ENCODE peak calls at places on chromosomes 16 and 17, in eight cellular contexts. One of them, this sample, is unnamed.

GRCh38 chr17:28402224-28402630 is 3.8 kb downstream of the SLC46A1 start:
- DNase-seq in IMR-90: no peak
- DNase-seq in kidney tubule cell: peak
- DNase-seq in fibroblast of the conjunctiva: no peak
- DNase-seq in activated naive CD4-positive, alpha-beta T cell treated with Interleukin-2 at 50 U/mL for 16 hours: no peak
- DNase-seq in left colon: no peak
- DNase-seq in stimulated activated CD8-positive, alpha-beta memory T cell treated with anti-CD3 and anti-CD28 coated beads, Interleukin-4, amount 100 ng/mL, for 24 hours: no peak
- DNase-seq in MCF 10A: no peak
- DNase-seq in this sample: no peak

GRCh38 chr17:44065668-44066203 is 735 bp downstream of the LSM12 start:
- DNase-seq in stimulated activated CD8-positive, alpha-beta memory T cell treated with anti-CD3 and anti-CD28 coated beads, Interleukin-4, amount 100 ng/mL, for 24 hours: no peak
- DNase-seq in IMR-90: no peak
- DNase-seq in fibroblast of the conjunctiva: no peak
- DNase-seq in left colon: no peak
- DNase-seq in activated naive CD4-positive, alpha-beta T cell treated with Interleukin-2 at 50 U/mL for 16 hours: peak
- DNase-seq in kidney tubule cell: peak
- DNase-seq in MCF 10A: no peak
- DNase-seq in this sample: no peak

GRCh38 chr16:16175296-16175695 is 48.0 kb downstream of the ABCC6 start:
- DNase-seq in stimulated activated CD8-positive, alpha-beta memory T cell treated with anti-CD3 and anti-CD28 coated beads, Interleukin-4, amount 100 ng/mL, for 24 hours: no peak
- DNase-seq in MCF 10A: no peak
- DNase-seq in kidney tubule cell: no peak
- DNase-seq in fibroblast of the conjunctiva: no peak
- DNase-seq in activated naive CD4-positive, alpha-beta T cell treated with Interleukin-2 at 50 U/mL for 16 hours: no peak
- DNase-seq in IMR-90: no peak
- DNase-seq in left colon: peak
- DNase-seq in this sample: no peak

GRCh38 chr17:80561541-80562114 is 17.0 kb downstream of the RPTOR start:
- DNase-seq in stimulated activated CD8-positive, alpha-beta memory T cell treated with anti-CD3 and anti-CD28 coated beads, Interleukin-4, amount 100 ng/mL, for 24 hours: no peak
- DNase-seq in activated naive CD4-positive, alpha-beta T cell treated with Interleukin-2 at 50 U/mL for 16 hours: no peak
- DNase-seq in MCF 10A: no peak
- DNase-seq in kidney tubule cell: peak
- DNase-seq in fibroblast of the conjunctiva: no peak
- DNase-seq in left colon: no peak
- DNase-seq in IMR-90: no peak
- DNase-seq in this sample: no peak

GRCh38 chr16:23530062-23530461 is 19.8 kb upstream of the GGA2 start:
- DNase-seq in left colon: no peak
- DNase-seq in MCF 10A: no peak
- DNase-seq in kidney tubule cell: no peak
- DNase-seq in fibroblast of the conjunctiva: no peak
- DNase-seq in activated naive CD4-positive, alpha-beta T cell treated with Interleukin-2 at 50 U/mL for 16 hours: no peak
- DNase-seq in stimulated activated CD8-positive, alpha-beta memory T cell treated with anti-CD3 and anti-CD28 coated beads, Interleukin-4, amount 100 ng/mL, for 24 hours: no peak
- DNase-seq in IMR-90: no peak
- DNase-seq in this sample: no peak

GRCh38 chr17:82935944-82936767 is 96.3 kb upstream of the ZNF750 start:
- DNase-seq in stimulated activated CD8-positive, alpha-beta memory T cell treated with anti-CD3 and anti-CD28 coated beads, Interleukin-4, amount 100 ng/mL, for 24 hours: no peak
- DNase-seq in IMR-90: no peak
- DNase-seq in kidney tubule cell: no peak
- DNase-seq in activated naive CD4-positive, alpha-beta T cell treated with Interleukin-2 at 50 U/mL for 16 hours: no peak
- DNase-seq in left colon: peak
- DNase-seq in fibroblast of the conjunctiva: no peak
- DNase-seq in MCF 10A: no peak
- DNase-seq in this sample: no peak

GRCh38 chr17:40071720-40072480 is 9.1 kb downstream of the THRA start:
- DNase-seq in IMR-90: no peak
- DNase-seq in MCF 10A: peak
- DNase-seq in activated naive CD4-positive, alpha-beta T cell treated with Interleukin-2 at 50 U/mL for 16 hours: no peak
- DNase-seq in left colon: peak
- DNase-seq in fibroblast of the conjunctiva: no peak
- DNase-seq in kidney tubule cell: peak
- DNase-seq in stimulated activated CD8-positive, alpha-beta memory T cell treated with anti-CD3 and anti-CD28 coated beads, Interleukin-4, amount 100 ng/mL, for 24 hours: no peak
- DNase-seq in this sample: no peak

GRCh38 chr16:30992931-30993816 is 8.2 kb downstream of the HSD3B7 start:
- DNase-seq in kidney tubule cell: no peak
- DNase-seq in IMR-90: no peak
- DNase-seq in stimulated activated CD8-positive, alpha-beta memory T cell treated with anti-CD3 and anti-CD28 coated beads, Interleukin-4, amount 100 ng/mL, for 24 hours: no peak
- DNase-seq in left colon: no peak
- DNase-seq in MCF 10A: no peak
- DNase-seq in activated naive CD4-positive, alpha-beta T cell treated with Interleukin-2 at 50 U/mL for 16 hours: no peak
- DNase-seq in fibroblast of the conjunctiva: no peak
- DNase-seq in this sample: no peak

GRCh38 chr16:17328971-17329370 is 141.8 kb downstream of the XYLT1 start:
- DNase-seq in kidney tubule cell: no peak
- DNase-seq in activated naive CD4-positive, alpha-beta T cell treated with Interleukin-2 at 50 U/mL for 16 hours: no peak
- DNase-seq in MCF 10A: no peak
- DNase-seq in IMR-90: no peak
- DNase-seq in left colon: peak
- DNase-seq in stimulated activated CD8-positive, alpha-beta memory T cell treated with anti-CD3 and anti-CD28 coated beads, Interleukin-4, amount 100 ng/mL, for 24 hours: no peak
- DNase-seq in fibroblast of the conjunctiva: peak
- DNase-seq in this sample: peak

GRCh38 chr16:30875881-30876791 is 17.7 kb downstream of the BCL7C start:
- DNase-seq in activated naive CD4-positive, alpha-beta T cell treated with Interleukin-2 at 50 U/mL for 16 hours: peak
- DNase-seq in IMR-90: peak
- DNase-seq in stimulated activated CD8-positive, alpha-beta memory T cell treated with anti-CD3 and anti-CD28 coated beads, Interleukin-4, amount 100 ng/mL, for 24 hours: no peak
- DNase-seq in MCF 10A: no peak
- DNase-seq in fibroblast of the conjunctiva: no peak
- DNase-seq in left colon: peak
- DNase-seq in kidney tubule cell: peak
- DNase-seq in this sample: no peak

GRCh38 chr16:397135-397661 is at the start of gene NME4:
- DNase-seq in left colon: no peak
- DNase-seq in stimulated activated CD8-positive, alpha-beta memory T cell treated with anti-CD3 and anti-CD28 coated beads, Interleukin-4, amount 100 ng/mL, for 24 hours: no peak
- DNase-seq in kidney tubule cell: peak
- DNase-seq in IMR-90: no peak
- DNase-seq in MCF 10A: no peak
- DNase-seq in fibroblast of the conjunctiva: no peak
- DNase-seq in activated naive CD4-positive, alpha-beta T cell treated with Interleukin-2 at 50 U/mL for 16 hours: peak
- DNase-seq in this sample: no peak

GRCh38 chr17:2383628-2384167 is 17.2 kb downstream of the MNT start:
- DNase-seq in left colon: no peak
- DNase-seq in activated naive CD4-positive, alpha-beta T cell treated with Interleukin-2 at 50 U/mL for 16 hours: no peak
- DNase-seq in kidney tubule cell: no peak
- DNase-seq in IMR-90: no peak
- DNase-seq in stimulated activated CD8-positive, alpha-beta memory T cell treated with anti-CD3 and anti-CD28 coated beads, Interleukin-4, amount 100 ng/mL, for 24 hours: no peak
- DNase-seq in fibroblast of the conjunctiva: no peak
- DNase-seq in MCF 10A: no peak
- DNase-seq in this sample: no peak

GRCh38 chr17:73316919-73317505 is 5.2 kb upstream of the CDC42EP4 start:
- DNase-seq in activated naive CD4-positive, alpha-beta T cell treated with Interleukin-2 at 50 U/mL for 16 hours: no peak
- DNase-seq in IMR-90: no peak
- DNase-seq in kidney tubule cell: no peak
- DNase-seq in stimulated activated CD8-positive, alpha-beta memory T cell treated with anti-CD3 and anti-CD28 coated beads, Interleukin-4, amount 100 ng/mL, for 24 hours: no peak
- DNase-seq in left colon: no peak
- DNase-seq in MCF 10A: no peak
- DNase-seq in fibroblast of the conjunctiva: peak
- DNase-seq in this sample: no peak

GRCh38 chr16:48811478-48811877 is 201.5 kb upstream of the N4BP1 start:
- DNase-seq in stimulated activated CD8-positive, alpha-beta memory T cell treated with anti-CD3 and anti-CD28 coated beads, Interleukin-4, amount 100 ng/mL, for 24 hours: no peak
- DNase-seq in IMR-90: no peak
- DNase-seq in fibroblast of the conjunctiva: no peak
- DNase-seq in MCF 10A: no peak
- DNase-seq in activated naive CD4-positive, alpha-beta T cell treated with Interleukin-2 at 50 U/mL for 16 hours: no peak
- DNase-seq in kidney tubule cell: no peak
- DNase-seq in left colon: no peak
- DNase-seq in this sample: no peak

GRCh38 chr16:50263060-50263909 is 3.1 kb upstream of the ADCY7 start:
- DNase-seq in IMR-90: no peak
- DNase-seq in activated naive CD4-positive, alpha-beta T cell treated with Interleukin-2 at 50 U/mL for 16 hours: no peak
- DNase-seq in fibroblast of the conjunctiva: no peak
- DNase-seq in kidney tubule cell: no peak
- DNase-seq in MCF 10A: no peak
- DNase-seq in left colon: no peak
- DNase-seq in stimulated activated CD8-positive, alpha-beta memory T cell treated with anti-CD3 and anti-CD28 coated beads, Interleukin-4, amount 100 ng/mL, for 24 hours: no peak
- DNase-seq in this sample: no peak

GRCh38 chr16:51845586-51845985 is 694.5 kb upstream of the SALL1 start:
- DNase-seq in fibroblast of the conjunctiva: no peak
- DNase-seq in MCF 10A: no peak
- DNase-seq in IMR-90: no peak
- DNase-seq in left colon: no peak
- DNase-seq in kidney tubule cell: peak
- DNase-seq in stimulated activated CD8-positive, alpha-beta memory T cell treated with anti-CD3 and anti-CD28 coated beads, Interleukin-4, amount 100 ng/mL, for 24 hours: no peak
- DNase-seq in activated naive CD4-positive, alpha-beta T cell treated with Interleukin-2 at 50 U/mL for 16 hours: no peak
- DNase-seq in this sample: no peak

GRCh38 chr17:2794116-2794803 is 2.0 kb upstream of the RAP1GAP2 start:
- DNase-seq in fibroblast of the conjunctiva: no peak
- DNase-seq in stimulated activated CD8-positive, alpha-beta memory T cell treated with anti-CD3 and anti-CD28 coated beads, Interleukin-4, amount 100 ng/mL, for 24 hours: no peak
- DNase-seq in activated naive CD4-positive, alpha-beta T cell treated with Interleukin-2 at 50 U/mL for 16 hours: peak
- DNase-seq in MCF 10A: no peak
- DNase-seq in left colon: no peak
- DNase-seq in kidney tubule cell: no peak
- DNase-seq in IMR-90: no peak
- DNase-seq in this sample: no peak

GRCh38 chr17:79437081-79437480 is 173.8 kb downstream of the RBFOX3 start:
- DNase-seq in activated naive CD4-positive, alpha-beta T cell treated with Interleukin-2 at 50 U/mL for 16 hours: no peak
- DNase-seq in fibroblast of the conjunctiva: no peak
- DNase-seq in IMR-90: no peak
- DNase-seq in stimulated activated CD8-positive, alpha-beta memory T cell treated with anti-CD3 and anti-CD28 coated beads, Interleukin-4, amount 100 ng/mL, for 24 hours: no peak
- DNase-seq in MCF 10A: no peak
- DNase-seq in kidney tubule cell: no peak
- DNase-seq in left colon: no peak
- DNase-seq in this sample: no peak

GRCh38 chr16:568401-569258 is 1.1 kb upstream of the PIGQ start:
- DNase-seq in MCF 10A: no peak
- DNase-seq in stimulated activated CD8-positive, alpha-beta memory T cell treated with anti-CD3 and anti-CD28 coated beads, Interleukin-4, amount 100 ng/mL, for 24 hours: no peak
- DNase-seq in activated naive CD4-positive, alpha-beta T cell treated with Interleukin-2 at 50 U/mL for 16 hours: no peak
- DNase-seq in fibroblast of the conjunctiva: no peak
- DNase-seq in kidney tubule cell: no peak
- DNase-seq in left colon: peak
- DNase-seq in IMR-90: no peak
- DNase-seq in this sample: no peak

GRCh38 chr16:84845496-84846002 is 25.8 kb downstream of the CRISPLD2 start:
- DNase-seq in IMR-90: no peak
- DNase-seq in activated naive CD4-positive, alpha-beta T cell treated with Interleukin-2 at 50 U/mL for 16 hours: no peak
- DNase-seq in stimulated activated CD8-positive, alpha-beta memory T cell treated with anti-CD3 and anti-CD28 coated beads, Interleukin-4, amount 100 ng/mL, for 24 hours: no peak
- DNase-seq in MCF 10A: no peak
- DNase-seq in fibroblast of the conjunctiva: no peak
- DNase-seq in kidney tubule cell: no peak
- DNase-seq in left colon: peak
- DNase-seq in this sample: no peak

GRCh38 chr17:607341-608060 is 107.1 kb downstream of the VPS53 start:
- DNase-seq in MCF 10A: no peak
- DNase-seq in fibroblast of the conjunctiva: no peak
- DNase-seq in stimulated activated CD8-positive, alpha-beta memory T cell treated with anti-CD3 and anti-CD28 coated beads, Interleukin-4, amount 100 ng/mL, for 24 hours: no peak
- DNase-seq in IMR-90: peak
- DNase-seq in left colon: no peak
- DNase-seq in activated naive CD4-positive, alpha-beta T cell treated with Interleukin-2 at 50 U/mL for 16 hours: no peak
- DNase-seq in kidney tubule cell: no peak
- DNase-seq in this sample: no peak

GRCh38 chr17:58529275-58529674 is 14.8 kb upstream of the MTMR4 start:
- DNase-seq in kidney tubule cell: no peak
- DNase-seq in fibroblast of the conjunctiva: no peak
- DNase-seq in activated naive CD4-positive, alpha-beta T cell treated with Interleukin-2 at 50 U/mL for 16 hours: no peak
- DNase-seq in stimulated activated CD8-positive, alpha-beta memory T cell treated with anti-CD3 and anti-CD28 coated beads, Interleukin-4, amount 100 ng/mL, for 24 hours: no peak
- DNase-seq in MCF 10A: no peak
- DNase-seq in left colon: no peak
- DNase-seq in IMR-90: no peak
- DNase-seq in this sample: no peak

GRCh38 chr17:14038206-14038605 is 31.1 kb upstream of the COX10 start:
- DNase-seq in kidney tubule cell: peak
- DNase-seq in left colon: no peak
- DNase-seq in MCF 10A: no peak
- DNase-seq in IMR-90: peak
- DNase-seq in fibroblast of the conjunctiva: no peak
- DNase-seq in stimulated activated CD8-positive, alpha-beta memory T cell treated with anti-CD3 and anti-CD28 coated beads, Interleukin-4, amount 100 ng/mL, for 24 hours: no peak
- DNase-seq in activated naive CD4-positive, alpha-beta T cell treated with Interleukin-2 at 50 U/mL for 16 hours: no peak
- DNase-seq in this sample: no peak

GRCh38 chr17:62062313-62062712 is 2.8 kb downstream of the MED13 start:
- DNase-seq in fibroblast of the conjunctiva: no peak
- DNase-seq in left colon: no peak
- DNase-seq in stimulated activated CD8-positive, alpha-beta memory T cell treated with anti-CD3 and anti-CD28 coated beads, Interleukin-4, amount 100 ng/mL, for 24 hours: no peak
- DNase-seq in activated naive CD4-positive, alpha-beta T cell treated with Interleukin-2 at 50 U/mL for 16 hours: no peak
- DNase-seq in kidney tubule cell: no peak
- DNase-seq in MCF 10A: no peak
- DNase-seq in IMR-90: peak
- DNase-seq in this sample: no peak

GRCh38 chr17:5468075-5468473 is 708 bp downstream of the DHX33 start:
- DNase-seq in activated naive CD4-positive, alpha-beta T cell treated with Interleukin-2 at 50 U/mL for 16 hours: peak
- DNase-seq in fibroblast of the conjunctiva: no peak
- DNase-seq in left colon: no peak
- DNase-seq in kidney tubule cell: no peak
- DNase-seq in IMR-90: no peak
- DNase-seq in MCF 10A: no peak
- DNase-seq in stimulated activated CD8-positive, alpha-beta memory T cell treated with anti-CD3 and anti-CD28 coated beads, Interleukin-4, amount 100 ng/mL, for 24 hours: no peak
- DNase-seq in this sample: no peak

GRCh38 chr17:65688307-65688706 is 126.9 kb upstream of the AXIN2 start:
- DNase-seq in activated naive CD4-positive, alpha-beta T cell treated with Interleukin-2 at 50 U/mL for 16 hours: no peak
- DNase-seq in stimulated activated CD8-positive, alpha-beta memory T cell treated with anti-CD3 and anti-CD28 coated beads, Interleukin-4, amount 100 ng/mL, for 24 hours: no peak
- DNase-seq in MCF 10A: no peak
- DNase-seq in IMR-90: no peak
- DNase-seq in fibroblast of the conjunctiva: no peak
- DNase-seq in kidney tubule cell: no peak
- DNase-seq in left colon: no peak
- DNase-seq in this sample: no peak

GRCh38 chr16:4947722-4948503 is 10.2 kb upstream of the SEC14L5 start:
- DNase-seq in left colon: no peak
- DNase-seq in activated naive CD4-positive, alpha-beta T cell treated with Interleukin-2 at 50 U/mL for 16 hours: no peak
- DNase-seq in kidney tubule cell: no peak
- DNase-seq in fibroblast of the conjunctiva: no peak
- DNase-seq in stimulated activated CD8-positive, alpha-beta memory T cell treated with anti-CD3 and anti-CD28 coated beads, Interleukin-4, amount 100 ng/mL, for 24 hours: no peak
- DNase-seq in IMR-90: no peak
- DNase-seq in MCF 10A: no peak
- DNase-seq in this sample: no peak

GRCh38 chr17:15501282-15501681 is 33.9 kb upstream of the CDRT4 start:
- DNase-seq in fibroblast of the conjunctiva: no peak
- DNase-seq in MCF 10A: no peak
- DNase-seq in IMR-90: no peak
- DNase-seq in left colon: no peak
- DNase-seq in kidney tubule cell: peak
- DNase-seq in activated naive CD4-positive, alpha-beta T cell treated with Interleukin-2 at 50 U/mL for 16 hours: no peak
- DNase-seq in stimulated activated CD8-positive, alpha-beta memory T cell treated with anti-CD3 and anti-CD28 coated beads, Interleukin-4, amount 100 ng/mL, for 24 hours: no peak
- DNase-seq in this sample: no peak

GRCh38 chr17:63446218-63446980 is at the start of gene CYB561:
- DNase-seq in stimulated activated CD8-positive, alpha-beta memory T cell treated with anti-CD3 and anti-CD28 coated beads, Interleukin-4, amount 100 ng/mL, for 24 hours: peak
- DNase-seq in kidney tubule cell: peak
- DNase-seq in IMR-90: peak
- DNase-seq in fibroblast of the conjunctiva: no peak
- DNase-seq in MCF 10A: peak
- DNase-seq in activated naive CD4-positive, alpha-beta T cell treated with Interleukin-2 at 50 U/mL for 16 hours: peak
- DNase-seq in left colon: peak
- DNase-seq in this sample: no peak

GRCh38 chr17:77959216-77959925 is 868 bp downstream of the TNRC6C start:
- DNase-seq in activated naive CD4-positive, alpha-beta T cell treated with Interleukin-2 at 50 U/mL for 16 hours: peak
- DNase-seq in stimulated activated CD8-positive, alpha-beta memory T cell treated with anti-CD3 and anti-CD28 coated beads, Interleukin-4, amount 100 ng/mL, for 24 hours: peak
- DNase-seq in left colon: peak
- DNase-seq in fibroblast of the conjunctiva: no peak
- DNase-seq in MCF 10A: no peak
- DNase-seq in IMR-90: peak
- DNase-seq in kidney tubule cell: peak
- DNase-seq in this sample: no peak

This sample was measured in HFF-Myc.